ENCODE peak calls at places on chromosomes 12 and 14, in five cellular contexts. G is A549, Z is activated gamma-delta T cell, F is M059J, J is gastrocnemius medialis. T is an unnamed sample.

GRCh38 chr12:46386360-46386867 is 13.8 kb upstream of the SLC38A2 start:
- DNase-seq in G (no peak), Z (no peak), F (peak; percentile 89), J (no peak), T (no peak)

GRCh38 chr14:103710771-103711392 is 4.4 kb downstream of the XRCC3 start:
- DNase-seq in G (no peak), Z (no peak), F (no peak), J (no peak), T (no peak)

GRCh38 chr12:123111498-123112165 is 39.3 kb downstream of the PITPNM2 start:
- DNase-seq in G (no peak), Z (no peak), F (peak; percentile 84), J (no peak), T (no peak)

GRCh38 chr14:69886843-69887242 is 7.6 kb downstream of the SMOC1 start:
- DNase-seq in G (no peak), Z (no peak), F (no peak), J (no peak), T (no peak)

GRCh38 chr14:41950428-41950827 is 343.8 kb downstream of the LRFN5 start:
- DNase-seq in G (no peak), Z (no peak), F (no peak), J (no peak), T (no peak)

GRCh38 chr12:55997535-55997859 is 421 bp downstream of the SUOX start:
- DNase-seq in G (no peak), Z (no peak), F (no peak), J (no peak), T (no peak)

GRCh38 chr14:54207075-54207474 is 189.7 kb upstream of the CDKN3 start:
- DNase-seq in G (no peak), Z (no peak), F (peak; percentile 73), J (no peak), T (no peak)

GRCh38 chr12:90124914-90125313 is 416.3 kb upstream of the ATP2B1 start:
- DNase-seq in G (no peak), Z (no peak), F (peak; percentile 42), J (no peak), T (no peak)

GRCh38 chr12:78530065-78530765 is 334.4 kb upstream of the SYT1 start:
- DNase-seq in G (no peak), Z (no peak), F (peak; percentile 66), J (no peak), T (no peak)

GRCh38 chr12:40215977-40216376 is 8.8 kb upstream of the LRRK2 start:
- DNase-seq in G (no peak), Z (no peak), F (no peak), J (no peak), T (no peak)

GRCh38 chr14:88454886-88455285 is 69.4 kb downstream of the SPATA7 start:
- DNase-seq in G (no peak), Z (no peak), F (no peak), J (no peak), T (no peak)

GRCh38 chr14:94397899-94398479 is 9.6 kb upstream of the SERPINA1 start:
- DNase-seq in G (no peak), Z (no peak), F (no peak), J (no peak), T (no peak)

GRCh38 chr14:95265106-95266094 is 54.3 kb downstream of the CLMN start:
- DNase-seq in G (peak; percentile 88), Z (no peak), F (peak; percentile 89), J (peak; percentile 12), T (no peak)

GRCh38 chr12:30047499-30048262 is 263.9 kb upstream of the TMTC1 start:
- DNase-seq in G (no peak), Z (no peak), F (peak; percentile 55), J (no peak), T (no peak)

GRCh38 chr12:114403044-114403689 is 2.8 kb downstream of the TBX5 start:
- DNase-seq in G (no peak), Z (no peak), F (no peak), J (no peak), T (no peak)

GRCh38 chr12:19547258-19547657 is 108.0 kb downstream of the AEBP2 start:
- DNase-seq in G (no peak), Z (no peak), F (no peak), J (no peak), T (no peak)

GRCh38 chr14:53902307-53902706 is 54.3 kb downstream of the BMP4 start:
- DNase-seq in G (no peak), Z (no peak), F (peak; percentile 58), J (no peak), T (no peak)

GRCh38 chr14:76780360-76780759 is 19.1 kb downstream of the VASH1 start:
- DNase-seq in G (no peak), Z (no peak), F (no peak), J (no peak), T (no peak)

GRCh38 chr12:123937707-123938600 is 34.7 kb downstream of the CCDC92 start:
- DNase-seq in G (no peak), Z (no peak), F (no peak), J (no peak), T (no peak)

GRCh38 chr14:31510222-31510621 is 22.4 kb upstream of the GPR33 start:
- DNase-seq in G (peak; percentile 33), Z (no peak), F (peak; percentile 24), J (no peak), T (peak; percentile 12)

GRCh38 chr14:59918824-59919581 is 941 bp upstream of the LRRC9 start:
- DNase-seq in G (peak; percentile 28), Z (no peak), F (peak; percentile 28), J (no peak), T (peak; percentile 40)

GRCh38 chr12:5807090-5807414 is 138.0 kb downstream of the ANO2 start:
- DNase-seq in G (no peak), Z (no peak), F (peak; percentile 90), J (no peak), T (no peak)

GRCh38 chr12:51905507-51906438 is 1.5 kb upstream of the ACVRL1 start:
- DNase-seq in G (no peak), Z (no peak), F (no peak), J (peak; percentile 70), T (no peak)

GRCh38 chr12:127823801-127824200 is 443.2 kb upstream of the TMEM132C start:
- DNase-seq in G (no peak), Z (no peak), F (no peak), J (no peak), T (no peak)

GRCh38 chr14:65279958-65280357 is 132.6 kb upstream of the FUT8 start:
- DNase-seq in G (no peak), Z (no peak), F (no peak), J (no peak), T (no peak)

GRCh38 chr12:47860279-47860841 is 40.7 kb upstream of the HDAC7 start:
- DNase-seq in G (no peak), Z (no peak), F (no peak), J (no peak), T (no peak)

GRCh38 chr12:109937371-109937770 is 37.3 kb downstream of the TCHP start:
- DNase-seq in G (no peak), Z (no peak), F (no peak), J (no peak), T (no peak)

GRCh38 chr12:47903927-47904646 is 707 bp downstream of the VDR start:
- DNase-seq in G (peak; percentile 38), Z (no peak), F (peak; percentile 84), J (peak; percentile 46), T (no peak)

GRCh38 chr12:4252595-4252994 is 21.0 kb upstream of the CCND2 start:
- DNase-seq in G (no peak), Z (no peak), F (no peak), J (no peak), T (no peak)

GRCh38 chr12:116996648-116997047 is 85.9 kb downstream of the FBXW8 start:
- DNase-seq in G (no peak), Z (no peak), F (no peak), J (no peak), T (no peak)

GRCh38 chr12:57242329-57242690 is 8.7 kb downstream of the STAC3 start:
- DNase-seq in G (no peak), Z (no peak), F (peak; percentile 25), J (no peak), T (no peak)

GRCh38 chr12:106903241-106903950 is 52.3 kb upstream of the TMEM263 start:
- DNase-seq in G (peak; percentile 87), Z (peak; percentile 39), F (peak; percentile 69), J (peak; percentile 27), T (peak; percentile 90)